ENCODE peak calls at places on chromosome 14, in seven cellular contexts. N, U, K, X, M, O and V are unnamed samples.

GRCh38 chr14:99600232-99600888 is 3.6 kb downstream of the CCDC85C start:
- DNase-seq in N (no peak), O (no peak), U (no peak), K (no peak), M (no peak), X (no peak), V (no peak)

GRCh38 chr14:57495409-57495808 is 1.8 kb upstream of the CCDC198 start:
- DNase-seq in U (no peak), X (no peak), K (no peak), N (no peak), O (no peak), M (no peak), V (no peak)

GRCh38 chr14:91230363-91231035 is 14.0 kb downstream of the GPR68 start:
- DNase-seq in M (no peak), U (no peak), O (no peak), X (no peak), K (no peak), N (no peak), V (peak; percentile 31)

GRCh38 chr14:81952917-81953316 is 419.3 kb upstream of the SEL1L start:
- DNase-seq in M (no peak), X (no peak), O (no peak), K (no peak), N (no peak), U (no peak), V (no peak)

GRCh38 chr14:71722885-71723284 is 209.3 kb upstream of the RGS6 start:
- DNase-seq in X (no peak), K (no peak), U (no peak), M (no peak), O (no peak), N (no peak), V (no peak)

GRCh38 chr14:56125772-56126411 is 7.7 kb downstream of the PELI2 start:
- DNase-seq in N (no peak), X (no peak), M (no peak), K (no peak), O (no peak), U (peak; percentile 73), V (no peak)

GRCh38 chr14:105220699-105221597 is 27.4 kb upstream of the BTBD6 start:
- DNase-seq in O (no peak), U (peak; percentile 9), M (no peak), X (no peak), K (peak; percentile 11), N (no peak), V (no peak)

GRCh38 chr14:74980746-74981661 is 21.7 kb upstream of the EIF2B2 start:
- DNase-seq in M (no peak), N (no peak), X (peak; percentile 11), U (peak; percentile 45), K (peak; percentile 59), O (no peak), V (no peak)

GRCh38 chr14:99670361-99671229 is 13.5 kb upstream of the CYP46A1 start:
- DNase-seq in O (no peak), X (no peak), N (no peak), K (no peak), M (no peak), U (no peak), V (no peak)

GRCh38 chr14:84493779-84494178 is 1036.2 kb upstream of the FLRT2 start:
- DNase-seq in M (no peak), K (no peak), U (no peak), N (no peak), X (no peak), O (no peak), V (no peak)

GRCh38 chr14:65312859-65313258 is 99.7 kb upstream of the FUT8 start:
- DNase-seq in N (no peak), M (no peak), X (no peak), U (no peak), O (no peak), K (no peak), V (no peak)

GRCh38 chr14:105149146-105149781 is 19.3 kb downstream of the JAG2 start:
- DNase-seq in X (no peak), N (no peak), K (no peak), U (peak; percentile 17), M (no peak), O (no peak), V (no peak)

GRCh38 chr14:68548194-68549056 is 244.4 kb downstream of the ZFP36L1 start:
- DNase-seq in X (no peak), O (no peak), M (no peak), U (no peak), N (peak; percentile 96), K (peak; percentile 90), V (no peak)

GRCh38 chr14:58100735-58101368 is 51.2 kb downstream of the ARMH4 start:
- DNase-seq in U (no peak), K (no peak), M (no peak), N (peak; percentile 42), O (no peak), X (no peak), V (no peak)

GRCh38 chr14:33259764-33260163 is 321.1 kb downstream of the NPAS3 start:
- DNase-seq in K (no peak), U (no peak), M (no peak), O (no peak), N (no peak), X (no peak), V (no peak)

GRCh38 chr14:95510804-95511203 is 5.6 kb downstream of the SYNE3 start:
- DNase-seq in O (no peak), N (no peak), U (no peak), K (no peak), X (no peak), M (no peak), V (no peak)

GRCh38 chr14:22202313-22202712 is 386.7 kb downstream of the DAD1 start:
- DNase-seq in N (no peak), M (no peak), K (no peak), U (no peak), O (no peak), X (no peak), V (peak; percentile 25)

DNA sequence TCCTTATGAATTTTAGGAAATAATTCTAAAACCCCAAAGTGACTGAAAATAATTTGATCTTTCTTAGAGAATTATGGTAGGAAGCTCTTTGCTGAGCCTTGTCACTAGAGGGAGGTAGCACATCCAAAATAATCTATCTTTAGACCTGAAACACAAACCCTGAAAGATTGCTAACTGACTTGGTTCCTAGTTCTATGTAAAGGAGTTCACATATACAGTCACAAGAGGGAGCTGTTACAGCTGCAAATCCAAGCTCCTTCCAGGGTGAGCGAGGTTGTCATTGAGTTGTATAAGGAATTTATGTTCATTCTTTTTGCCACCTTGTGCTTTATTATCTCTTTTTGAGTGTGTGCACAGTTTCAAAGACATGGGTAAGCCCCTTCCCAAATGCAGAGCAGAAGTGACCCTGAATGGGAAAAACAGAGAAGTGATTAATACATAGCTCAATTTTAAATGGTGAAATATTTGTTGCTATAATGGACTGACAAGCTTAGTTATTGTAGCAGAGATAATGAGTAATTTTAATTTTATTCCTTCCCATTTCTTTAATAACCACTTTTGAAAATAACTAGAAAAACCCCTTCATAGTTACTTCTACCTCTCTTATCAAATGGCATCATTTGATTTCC is 387.9 kb downstream of the DAD1 start:
- DNase-seq in U (no peak), K (no peak), N (no peak), M (peak; percentile 18), X (peak; percentile 22), O (peak; percentile 71), V (peak; percentile 3)
- TF ChIP-seq CTCF in U (peak; percentile 69), K (no peak), N (peak; percentile 85), M (peak; percentile 69), X (peak; percentile 56), O (peak; percentile 68), V (peak; percentile 28)

DNA sequence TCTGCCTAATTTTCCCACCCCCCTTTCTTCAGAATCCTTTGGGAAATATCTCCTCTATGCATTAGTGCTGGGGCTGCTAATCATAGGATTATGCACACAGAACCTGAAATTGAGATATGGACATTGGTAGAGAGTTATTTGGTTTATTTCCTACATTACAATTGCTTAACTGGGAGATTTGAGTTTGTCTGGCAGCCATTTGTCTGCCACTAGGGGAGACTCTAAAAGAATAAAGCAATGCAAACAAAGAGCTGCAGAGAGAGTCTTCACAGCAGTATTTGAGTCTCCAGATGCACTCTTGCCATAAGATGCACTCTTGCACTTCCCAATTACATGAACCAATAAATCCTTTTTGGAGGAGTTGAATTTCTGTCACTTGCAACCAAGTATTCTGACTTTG is 12.0 kb upstream of the PCNX4 start:
- DNase-seq in N (no peak), U (no peak), K (no peak), X (no peak), M (no peak), O (no peak), V (no peak)
- TF ChIP-seq CTCF in N (peak; percentile 34), U (no peak), K (no peak), X (no peak), M (no peak), O (no peak), V (no peak)

GRCh38 chr14:21990116-21990515 is 316.5 kb upstream of the OR4E1 start:
- DNase-seq in X (no peak), O (no peak), N (no peak), K (no peak), M (no peak), U (no peak), V (no peak)

GRCh38 chr14:21989090-21989489 is 315.5 kb upstream of the OR4E1 start:
- DNase-seq in X (no peak), N (no peak), K (no peak), O (no peak), U (no peak), M (no peak), V (no peak)

GRCh38 chr14:21985081-21985480 is 311.5 kb upstream of the OR4E1 start:
- DNase-seq in X (no peak), U (no peak), N (no peak), O (no peak), M (no peak), K (no peak), V (no peak)

GRCh38 chr14:21988413-21988812 is 314.8 kb upstream of the OR4E1 start:
- DNase-seq in M (no peak), O (no peak), X (no peak), K (no peak), N (no peak), U (no peak), V (no peak)

GRCh38 chr14:21987937-21988336 is 314.3 kb upstream of the OR4E1 start:
- DNase-seq in N (no peak), X (no peak), K (no peak), M (no peak), O (peak; percentile 68), U (no peak), V (peak; percentile 38)
- TF ChIP-seq CTCF in N (peak; percentile 58), X (peak; percentile 0), K (no peak), M (peak; percentile 20), O (peak; percentile 43), U (peak; percentile 46), V (peak; percentile 50)

GRCh38 chr14:30681752-30682355 is 59.7 kb downstream of the SCFD1 start:
- DNase-seq in X (no peak), K (no peak), U (no peak), N (no peak), M (peak; percentile 22), O (peak; percentile 57), V (no peak)
- TF ChIP-seq CTCF in X (peak; percentile 19), K (no peak), U (peak; percentile 63), N (peak; percentile 56), M (peak; percentile 13), O (peak; percentile 37), V (peak; percentile 44)

DNA sequence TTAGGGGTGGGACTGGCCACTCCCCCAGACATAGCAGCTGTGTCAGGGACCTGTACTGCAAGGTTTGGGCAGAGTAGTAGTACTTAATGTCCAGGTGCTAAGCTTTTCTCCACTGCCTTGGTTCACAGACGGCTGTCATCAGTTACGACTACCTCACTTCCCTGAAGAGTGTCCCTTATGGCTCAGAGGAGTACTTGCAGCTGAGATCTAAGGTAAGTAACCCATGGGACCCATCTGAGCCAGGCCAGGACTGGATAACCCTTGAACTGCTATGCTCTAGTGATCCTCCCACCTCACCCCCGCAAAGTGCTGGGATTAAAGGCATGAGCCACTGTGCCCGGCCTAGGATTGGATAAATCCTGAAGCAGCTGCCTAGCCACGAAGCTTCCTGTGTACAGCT is 22.4 kb downstream of the ADCK1 start:
- DNase-seq in X (no peak), M (no peak), O (no peak), K (no peak), U (no peak), N (no peak), V (no peak)
- TF ChIP-seq CTCF in X (no peak), M (no peak), O (no peak), K (no peak), U (no peak), N (no peak), V (no peak)